ENCODE peak calls at places on chromosomes 3 and 15, in five cellular contexts. U is esophagus squamous epithelium; X is CD8-positive, alpha-beta T cell; N is MM.1S; K is lower lobe of right lung. T is an unnamed sample.
A peak's percentile ranks its signal among the peaks of the same experiment; 100 is the strongest.

GRCh38 chr3:167032267-167032876 is 347.7 kb downstream of the ZBBX start:
- DNase-seq in K (no peak), U (no peak), N (peak; percentile 87), X (no peak), T (no peak)

GRCh38 chr15:71485094-71485693 is 325.2 kb upstream of the NR2E3 start:
- DNase-seq in U (no peak), K (no peak), X (no peak), N (no peak), T (no peak)

GRCh38 chr3:108100906-108101305 is 10.1 kb upstream of the CD47 start:
- DNase-seq in N (peak; percentile 83), X (no peak), K (no peak), U (no peak), T (no peak)

GRCh38 chr3:192812736-192813383 is 85.5 kb upstream of the FGF12 start:
- DNase-seq in U (no peak), X (no peak), N (peak; percentile 53), K (no peak), T (no peak)

GRCh38 chr3:38003371-38003816 is 12.8 kb downstream of the VILL start:
- DNase-seq in X (peak; percentile 28), U (no peak), K (peak; percentile 75), N (no peak), T (no peak)

GRCh38 chr15:56496635-56497034 is 31.7 kb upstream of the MNS1 start:
- DNase-seq in K (no peak), N (peak; percentile 77), X (no peak), U (no peak), T (peak; percentile 42)

GRCh38 chr15:39860200-39860599 is 59.9 kb downstream of the GPR176 start:
- DNase-seq in U (no peak), X (no peak), N (no peak), K (no peak), T (no peak)

GRCh38 chr15:28019594-28020320 is 79.4 kb downstream of the OCA2 start:
- DNase-seq in U (no peak), X (no peak), N (no peak), K (no peak), T (no peak)

GRCh38 chr3:32278714-32279113 is 40.2 kb downstream of the CMTM8 start:
- DNase-seq in N (no peak), X (no peak), U (no peak), K (no peak), T (no peak)

GRCh38 chr3:186496016-186496415 is 48.2 kb downstream of the CRYGS start:
- DNase-seq in N (no peak), U (no peak), X (no peak), K (no peak), T (no peak)

GRCh38 chr15:63522143-63522531 is 17.7 kb downstream of the USP3 start:
- DNase-seq in N (no peak), X (no peak), U (no peak), K (no peak), T (no peak)

GRCh38 chr15:58396181-58396580 is 35.6 kb upstream of the LIPC start:
- DNase-seq in X (no peak), K (no peak), U (no peak), N (no peak), T (no peak)

GRCh38 chr15:60212536-60212935 is 185.2 kb downstream of the ANXA2 start:
- DNase-seq in K (no peak), N (peak; percentile 12), X (no peak), U (no peak), T (peak; percentile 53)

GRCh38 chr15:60217161-60217560 is 180.6 kb downstream of the ANXA2 start:
- DNase-seq in N (no peak), K (no peak), X (no peak), U (no peak), T (no peak)

GRCh38 chr15:60214201-60214600 is 183.6 kb downstream of the ANXA2 start:
- DNase-seq in X (no peak), N (no peak), U (no peak), K (no peak), T (no peak)

GRCh38 chr15:60213377-60214010 is 184.3 kb downstream of the ANXA2 start:
- DNase-seq in X (no peak), U (no peak), K (no peak), N (no peak), T (no peak)

GRCh38 chr15:60215225-60215963 is 182.4 kb downstream of the ANXA2 start:
- DNase-seq in X (no peak), K (no peak), N (no peak), U (no peak), T (no peak)
- H3K4me1 ChIP-seq in X (no peaks in the 10 kb centered on the region), K (no peaks in the 10 kb centered on the region), N (no peaks in the 10 kb centered on the region), U (no peaks in the 10 kb centered on the region), T (no peaks in the 10 kb centered on the region)

GRCh38 chr3:53196575-53197407 is 35.8 kb downstream of the PRKCD start:
- DNase-seq in K (peak; percentile 67), X (no peak), U (no peak), N (peak; percentile 93), T (no peak)
- H3K4me3 ChIP-seq in K (no peak overlapping the region), X (no peak overlapping the region), U (no peak overlapping the region), N (peak overlapping the region; percentile 46), T (no peak overlapping the region)

GRCh38 chr3:161253711-161254110 is 32.6 kb downstream of the NMD3 start:
- DNase-seq in U (no peak), X (no peak), N (no peak), K (no peak), T (no peak)

GRCh38 chr3:161250116-161250515 is 29.0 kb downstream of the NMD3 start:
- DNase-seq in N (no peak), X (no peak), U (no peak), K (no peak), T (no peak)

GRCh38 chr3:161254861-161255260 is 33.8 kb downstream of the NMD3 start:
- DNase-seq in U (no peak), K (no peak), X (no peak), N (no peak), T (no peak)

GRCh38 chr3:161252143-161252542 is 31.0 kb downstream of the NMD3 start:
- DNase-seq in N (no peak), X (no peak), K (no peak), U (no peak), T (no peak)

DNA sequence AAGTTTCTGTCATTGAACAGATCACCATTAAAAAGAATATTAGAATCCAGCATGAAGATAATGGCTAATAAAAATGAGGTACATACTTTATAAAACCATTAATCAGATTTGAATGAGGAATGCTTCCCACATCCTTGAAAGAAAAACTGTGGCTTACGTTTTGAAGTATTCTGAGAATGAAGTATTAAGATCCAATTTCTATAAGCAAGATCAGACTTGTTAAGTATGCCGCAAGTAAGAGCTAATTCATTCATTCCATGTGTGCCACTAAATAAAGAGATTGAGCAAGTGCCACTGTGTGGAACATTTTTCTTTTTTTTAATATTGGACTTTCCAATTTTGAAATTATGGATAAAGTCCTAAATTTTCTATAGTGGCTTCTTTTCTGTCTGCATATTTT is 30.6 kb downstream of the NMD3 start:
- DNase-seq in N (no peak), X (no peak), K (no peak), U (no peak), T (no peak)
- H3K36me3 ChIP-seq in N (peaks cover 15% of the 10 kb centered on the region), X (peaks cover 8% of the 10 kb centered on the region), K (peaks cover 69% of the 10 kb centered on the region), U (peaks cover 85% of the 10 kb centered on the region), T (peaks cover 85% of the 10 kb centered on the region)

GRCh38 chr3:107065094-107065861 is 312.0 kb upstream of the CCDC54 start:
- DNase-seq in U (no peak), N (no peak), X (no peak), K (no peak), T (no peak)
- H3K4me1 ChIP-seq in U (no peaks in the 10 kb centered on the region), N (no peaks in the 10 kb centered on the region), X (peaks cover 5% of the 10 kb centered on the region), K (peaks cover 19% of the 10 kb centered on the region), T (peaks cover 29% of the 10 kb centered on the region)

DNA sequence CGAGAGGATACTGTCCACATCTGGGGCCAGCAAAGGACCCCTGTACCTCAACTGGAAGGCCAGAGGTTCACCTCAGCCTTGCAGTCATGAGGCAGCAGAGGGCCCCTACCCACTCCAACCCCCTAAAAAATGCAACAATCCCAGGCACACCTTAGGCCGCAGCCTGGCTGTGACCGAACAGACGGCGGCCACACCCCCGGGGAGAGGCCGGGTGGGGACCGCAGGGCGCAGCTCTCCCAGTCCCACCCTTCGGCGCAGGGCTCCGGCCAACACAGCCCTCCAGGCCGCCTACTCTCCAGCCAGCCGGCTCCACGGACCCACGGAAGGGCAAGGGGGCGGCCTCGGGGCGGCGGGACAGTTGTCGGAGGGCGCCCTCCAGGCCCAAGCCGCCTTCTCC is 457 bp upstream of the DNAJA4 start:
- DNase-seq in N (no peak), U (no peak), K (no peak), X (no peak), T (no peak)
- H3K4me3 ChIP-seq in N (peak overlapping the region; percentile 20), U (peak overlapping the region; percentile 55), K (peak overlapping the region; percentile 74), X (peak overlapping the region; percentile 43), T (no peak overlapping the region)

DNA sequence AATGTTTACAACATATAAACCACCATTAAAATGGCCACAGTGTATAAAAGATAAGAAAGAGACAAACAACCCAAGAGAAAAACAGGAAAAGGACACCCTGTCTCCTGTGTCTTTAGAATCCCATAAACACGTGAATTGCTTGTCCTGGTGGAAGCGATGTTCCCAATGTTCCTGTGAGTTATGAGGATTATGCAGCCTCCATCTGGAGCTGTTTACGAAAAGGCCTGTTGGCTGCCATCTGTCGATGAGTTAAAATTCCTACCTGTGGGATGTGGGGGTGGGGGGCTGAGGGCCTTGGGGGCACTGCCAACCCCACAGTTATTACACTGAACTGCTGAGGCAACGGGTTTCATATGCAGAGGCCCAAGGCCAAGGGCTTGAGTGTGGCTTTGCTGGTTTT is 13.6 kb downstream of the NISCH start:
- DNase-seq in N (no peak), K (no peak), U (no peak), X (no peak), T (no peak)
- H3K36me3 ChIP-seq in N (no peaks in the 10 kb centered on the region), K (peaks cover 70% of the 10 kb centered on the region), U (peaks cover 79% of the 10 kb centered on the region), X (peaks cover 26% of the 10 kb centered on the region), T (peaks cover 62% of the 10 kb centered on the region)

DNA sequence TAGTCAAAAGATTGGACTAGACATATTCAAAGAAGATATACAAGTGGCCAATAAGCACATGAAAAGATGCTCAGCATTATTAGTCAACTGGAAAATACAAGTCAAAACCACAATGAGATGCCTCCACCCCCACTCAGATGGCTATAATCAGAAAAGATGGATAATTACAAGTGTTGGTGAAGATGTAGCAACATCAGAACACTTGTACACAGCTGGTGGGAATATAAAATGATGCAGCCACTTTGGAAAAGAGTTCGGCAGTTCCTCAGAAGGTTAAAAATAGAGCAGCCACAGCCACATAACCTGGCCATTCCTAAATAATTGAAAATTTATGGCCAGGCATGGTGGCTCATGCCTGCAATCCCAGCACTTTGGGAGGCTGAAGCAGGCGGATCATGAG is 38.4 kb downstream of the HEG1 start:
- DNase-seq in X (no peak), N (no peak), U (no peak), K (no peak), T (no peak)
- H3K4me1 ChIP-seq in X (peaks cover 8% of the 10 kb centered on the region), N (no peaks in the 10 kb centered on the region), U (no peaks in the 10 kb centered on the region), K (peaks cover 22% of the 10 kb centered on the region), T (peaks cover 5% of the 10 kb centered on the region)

GRCh38 chr15:41331833-41332787 is at the start of gene OIP5:
- DNase-seq in K (peak; percentile 100), N (peak; percentile 100), X (peak; percentile 96), U (peak; percentile 97), T (peak; percentile 99)

GRCh38 chr15:41332788-41333527 is at the start of gene NUSAP1:
- DNase-seq in K (no peak), U (no peak), X (no peak), N (peak; percentile 51), T (no peak)

GRCh38 chr15:41336549-41336948 is 3.9 kb downstream of the NUSAP1 start:
- DNase-seq in K (no peak), N (no peak), X (no peak), U (no peak), T (no peak)

GRCh38 chr15:41334293-41335120 is 1.8 kb downstream of the NUSAP1 start:
- DNase-seq in N (no peak), K (no peak), X (no peak), U (no peak), T (peak; percentile 27)

GRCh38 chr15:41331281-41331680 is 1.1 kb downstream of the OIP5 start:
- DNase-seq in U (no peak), N (no peak), X (no peak), K (no peak), T (no peak)
- H3K4me3 ChIP-seq in U (peak overlapping the region; percentile 79), N (peak overlapping the region; percentile 92), X (no peak overlapping the region), K (no peak overlapping the region), T (peak overlapping the region; percentile 86)